ENCODE peak calls at places on chromosomes 3 and 15, in nine cellular contexts. One of them, this sample, is unnamed.

GRCh38 chr3:71428841-71429609 is 154.5 kb downstream of the FOXP1 start:
- DNase-seq in AG04450: no peak
- DNase-seq in AG10803: peak
- DNase-seq in cardiac fibroblast: peak
- DNase-seq in thoracic aorta: no peak
- DNase-seq in right atrium auricular region: no peak
- DNase-seq in mesendoderm: no peak
- DNase-seq in upper lobe of right lung: no peak
- DNase-seq in tibial nerve: peak
- DNase-seq in this sample: no peak

GRCh38 chr3:53703630-53704362 is 142.4 kb downstream of the CHDH start:
- DNase-seq in AG04450: no peak
- DNase-seq in AG10803: no peak
- DNase-seq in cardiac fibroblast: no peak
- DNase-seq in thoracic aorta: no peak
- DNase-seq in right atrium auricular region: peak
- DNase-seq in mesendoderm: peak
- DNase-seq in upper lobe of right lung: no peak
- DNase-seq in tibial nerve: no peak
- DNase-seq in this sample: no peak

GRCh38 chr3:139532996-139533395 is 6.5 kb downstream of the RBP1 start:
- DNase-seq in AG04450: no peak
- DNase-seq in AG10803: no peak
- DNase-seq in cardiac fibroblast: no peak
- DNase-seq in thoracic aorta: no peak
- DNase-seq in right atrium auricular region: no peak
- DNase-seq in mesendoderm: no peak
- DNase-seq in upper lobe of right lung: no peak
- DNase-seq in tibial nerve: no peak
- DNase-seq in this sample: no peak

GRCh38 chr3:188092648-188093047 is 61.3 kb upstream of the LPP start:
- DNase-seq in AG04450: no peak
- DNase-seq in AG10803: peak
- DNase-seq in cardiac fibroblast: no peak
- DNase-seq in thoracic aorta: no peak
- DNase-seq in right atrium auricular region: no peak
- DNase-seq in mesendoderm: no peak
- DNase-seq in upper lobe of right lung: no peak
- DNase-seq in tibial nerve: no peak
- DNase-seq in this sample: no peak

GRCh38 chr15:85419200-85419599 is 38.8 kb downstream of the AKAP13 start:
- DNase-seq in AG04450: no peak
- DNase-seq in AG10803: no peak
- DNase-seq in cardiac fibroblast: no peak
- DNase-seq in thoracic aorta: no peak
- DNase-seq in right atrium auricular region: no peak
- DNase-seq in mesendoderm: no peak
- DNase-seq in upper lobe of right lung: no peak
- DNase-seq in tibial nerve: no peak
- DNase-seq in this sample: no peak

GRCh38 chr15:69735126-69735525 is 282.5 kb downstream of the RPLP1 start:
- DNase-seq in AG04450: no peak
- DNase-seq in AG10803: peak
- DNase-seq in cardiac fibroblast: peak
- DNase-seq in thoracic aorta: no peak
- DNase-seq in right atrium auricular region: peak
- DNase-seq in mesendoderm: peak
- DNase-seq in upper lobe of right lung: no peak
- DNase-seq in tibial nerve: peak
- DNase-seq in this sample: no peak

GRCh38 chr3:172210355-172210754 is 171.0 kb downstream of the FNDC3B start:
- DNase-seq in AG04450: no peak
- DNase-seq in AG10803: no peak
- DNase-seq in cardiac fibroblast: peak
- DNase-seq in thoracic aorta: no peak
- DNase-seq in right atrium auricular region: no peak
- DNase-seq in mesendoderm: no peak
- DNase-seq in upper lobe of right lung: no peak
- DNase-seq in tibial nerve: no peak
- DNase-seq in this sample: no peak

GRCh38 chr3:25594007-25594502 is 70.7 kb downstream of the TOP2B start:
- DNase-seq in AG04450: peak
- DNase-seq in AG10803: peak
- DNase-seq in cardiac fibroblast: peak
- DNase-seq in thoracic aorta: no peak
- DNase-seq in right atrium auricular region: peak
- DNase-seq in mesendoderm: peak
- DNase-seq in upper lobe of right lung: no peak
- DNase-seq in tibial nerve: peak
- DNase-seq in this sample: no peak

GRCh38 chr15:66654718-66655375 is 47.2 kb upstream of the SMAD6 start:
- DNase-seq in AG04450: no peak
- DNase-seq in AG10803: no peak
- DNase-seq in cardiac fibroblast: no peak
- DNase-seq in thoracic aorta: no peak
- DNase-seq in right atrium auricular region: no peak
- DNase-seq in mesendoderm: peak
- DNase-seq in upper lobe of right lung: no peak
- DNase-seq in tibial nerve: no peak
- DNase-seq in this sample: no peak

GRCh38 chr3:190497809-190498208 is 16.1 kb upstream of the IL1RAP start:
- DNase-seq in AG04450: no peak
- DNase-seq in AG10803: peak
- DNase-seq in cardiac fibroblast: peak
- DNase-seq in thoracic aorta: no peak
- DNase-seq in right atrium auricular region: no peak
- DNase-seq in mesendoderm: peak
- DNase-seq in upper lobe of right lung: no peak
- DNase-seq in tibial nerve: no peak
- DNase-seq in this sample: no peak

GRCh38 chr3:24242012-24242698 is 252.5 kb downstream of the THRB start:
- DNase-seq in AG04450: no peak
- DNase-seq in AG10803: peak
- DNase-seq in cardiac fibroblast: peak
- DNase-seq in thoracic aorta: no peak
- DNase-seq in right atrium auricular region: no peak
- DNase-seq in mesendoderm: peak
- DNase-seq in upper lobe of right lung: no peak
- DNase-seq in tibial nerve: no peak
- DNase-seq in this sample: peak

GRCh38 chr3:180414157-180414556 is 187.8 kb upstream of the TTC14 start:
- DNase-seq in AG04450: no peak
- DNase-seq in AG10803: no peak
- DNase-seq in cardiac fibroblast: no peak
- DNase-seq in thoracic aorta: no peak
- DNase-seq in right atrium auricular region: no peak
- DNase-seq in mesendoderm: no peak
- DNase-seq in upper lobe of right lung: no peak
- DNase-seq in tibial nerve: no peak
- DNase-seq in this sample: no peak

GRCh38 chr3:128149632-128150031 is 3.6 kb upstream of the EEFSEC start:
- DNase-seq in AG04450: no peak
- DNase-seq in AG10803: no peak
- DNase-seq in cardiac fibroblast: no peak
- DNase-seq in thoracic aorta: no peak
- DNase-seq in right atrium auricular region: no peak
- DNase-seq in mesendoderm: no peak
- DNase-seq in upper lobe of right lung: no peak
- DNase-seq in tibial nerve: peak
- DNase-seq in this sample: no peak

GRCh38 chr15:85828026-85828597 is 33.4 kb upstream of the KLHL25 start:
- DNase-seq in AG04450: no peak
- DNase-seq in AG10803: no peak
- DNase-seq in cardiac fibroblast: no peak
- DNase-seq in thoracic aorta: no peak
- DNase-seq in right atrium auricular region: no peak
- DNase-seq in mesendoderm: no peak
- DNase-seq in upper lobe of right lung: no peak
- DNase-seq in tibial nerve: no peak
- DNase-seq in this sample: no peak

GRCh38 chr15:101600024-101600423 is 52.2 kb downstream of the TM2D3 start:
- DNase-seq in AG04450: no peak
- DNase-seq in AG10803: no peak
- DNase-seq in cardiac fibroblast: no peak
- DNase-seq in thoracic aorta: no peak
- DNase-seq in right atrium auricular region: no peak
- DNase-seq in mesendoderm: peak
- DNase-seq in upper lobe of right lung: no peak
- DNase-seq in tibial nerve: no peak
- DNase-seq in this sample: no peak
- H3K4me3 ChIP-seq in AG04450: no peak
- H3K4me3 ChIP-seq in AG10803: no peak
- H3K4me3 ChIP-seq in cardiac fibroblast: no peak
- H3K4me3 ChIP-seq in thoracic aorta: no peak
- H3K4me3 ChIP-seq in right atrium auricular region: no peak
- H3K4me3 ChIP-seq in mesendoderm: no peak
- H3K4me3 ChIP-seq in upper lobe of right lung: no peak
- H3K4me3 ChIP-seq in tibial nerve: no peak
- H3K4me3 ChIP-seq in this sample: no peak

DNA sequence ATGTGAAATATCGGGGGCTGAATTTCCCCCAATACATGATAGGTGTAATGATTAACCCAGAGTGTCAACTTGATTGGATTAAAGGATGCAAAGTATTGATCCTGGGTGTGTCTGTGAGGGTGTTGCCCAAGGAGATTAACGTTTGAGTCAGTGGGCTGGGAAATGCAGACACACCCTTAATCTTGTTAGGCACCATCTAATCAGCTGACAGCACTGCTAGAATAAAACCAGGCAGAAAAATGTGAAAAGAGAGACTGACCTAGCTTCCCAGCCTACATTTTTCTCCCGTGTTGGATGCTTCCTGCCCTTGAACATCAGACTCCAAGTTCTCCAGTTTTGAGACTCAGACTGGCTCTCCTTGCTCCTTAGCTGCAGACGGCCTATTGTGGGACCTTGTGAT is 247.8 kb downstream of the OTOL1 start:
- DNase-seq in AG04450: no peak
- DNase-seq in AG10803: no peak
- DNase-seq in cardiac fibroblast: no peak
- DNase-seq in thoracic aorta: no peak
- DNase-seq in right atrium auricular region: no peak
- DNase-seq in mesendoderm: peak
- DNase-seq in upper lobe of right lung: no peak
- DNase-seq in tibial nerve: no peak
- DNase-seq in this sample: no peak
- H3K4me3 ChIP-seq in AG04450: no peak
- H3K4me3 ChIP-seq in AG10803: no peak
- H3K4me3 ChIP-seq in cardiac fibroblast: no peak
- H3K4me3 ChIP-seq in thoracic aorta: no peak
- H3K4me3 ChIP-seq in right atrium auricular region: no peak
- H3K4me3 ChIP-seq in mesendoderm: no peak
- H3K4me3 ChIP-seq in upper lobe of right lung: no peak
- H3K4me3 ChIP-seq in tibial nerve: no peak
- H3K4me3 ChIP-seq in this sample: no peak

GRCh38 chr15:63483521-63484371 is 20.6 kb upstream of the USP3 start:
- DNase-seq in AG04450: no peak
- DNase-seq in AG10803: no peak
- DNase-seq in cardiac fibroblast: peak
- DNase-seq in thoracic aorta: no peak
- DNase-seq in right atrium auricular region: no peak
- DNase-seq in mesendoderm: no peak
- DNase-seq in upper lobe of right lung: no peak
- DNase-seq in tibial nerve: peak
- DNase-seq in this sample: no peak

GRCh38 chr15:63482874-63483323 is 21.5 kb upstream of the USP3 start:
- DNase-seq in AG04450: no peak
- DNase-seq in AG10803: peak
- DNase-seq in cardiac fibroblast: no peak
- DNase-seq in thoracic aorta: no peak
- DNase-seq in right atrium auricular region: no peak
- DNase-seq in mesendoderm: no peak
- DNase-seq in upper lobe of right lung: no peak
- DNase-seq in tibial nerve: no peak
- DNase-seq in this sample: no peak

GRCh38 chr15:63480441-63480821 is 24.0 kb upstream of the USP3 start:
- DNase-seq in AG04450: no peak
- DNase-seq in AG10803: no peak
- DNase-seq in cardiac fibroblast: no peak
- DNase-seq in thoracic aorta: no peak
- DNase-seq in right atrium auricular region: no peak
- DNase-seq in mesendoderm: no peak
- DNase-seq in upper lobe of right lung: no peak
- DNase-seq in tibial nerve: no peak
- DNase-seq in this sample: no peak

GRCh38 chr15:63478243-63478642 is 26.1 kb upstream of the USP3 start:
- DNase-seq in AG04450: no peak
- DNase-seq in AG10803: no peak
- DNase-seq in cardiac fibroblast: no peak
- DNase-seq in thoracic aorta: no peak
- DNase-seq in right atrium auricular region: no peak
- DNase-seq in mesendoderm: no peak
- DNase-seq in upper lobe of right lung: no peak
- DNase-seq in tibial nerve: no peak
- DNase-seq in this sample: no peak

GRCh38 chr15:63481105-63481810 is 23.1 kb upstream of the USP3 start:
- DNase-seq in AG04450: no peak
- DNase-seq in AG10803: peak
- DNase-seq in cardiac fibroblast: no peak
- DNase-seq in thoracic aorta: no peak
- DNase-seq in right atrium auricular region: no peak
- DNase-seq in mesendoderm: no peak
- DNase-seq in upper lobe of right lung: no peak
- DNase-seq in tibial nerve: no peak
- DNase-seq in this sample: no peak
- H3K4me3 ChIP-seq in AG04450: no peak
- H3K4me3 ChIP-seq in AG10803: no peak
- H3K4me3 ChIP-seq in cardiac fibroblast: no peak
- H3K4me3 ChIP-seq in thoracic aorta: no peak
- H3K4me3 ChIP-seq in right atrium auricular region: no peak
- H3K4me3 ChIP-seq in mesendoderm: no peak
- H3K4me3 ChIP-seq in upper lobe of right lung: no peak
- H3K4me3 ChIP-seq in tibial nerve: no peak
- H3K4me3 ChIP-seq in this sample: no peak

GRCh38 chr3:192915724-192916123 is 1.9 kb downstream of the MB21D2 start:
- DNase-seq in AG04450: no peak
- DNase-seq in AG10803: no peak
- DNase-seq in cardiac fibroblast: peak
- DNase-seq in thoracic aorta: no peak
- DNase-seq in right atrium auricular region: no peak
- DNase-seq in mesendoderm: no peak
- DNase-seq in upper lobe of right lung: no peak
- DNase-seq in tibial nerve: no peak
- DNase-seq in this sample: no peak

GRCh38 chr3:192917258-192917507 is 473 bp downstream of the MB21D2 start:
- DNase-seq in AG04450: no peak
- DNase-seq in AG10803: no peak
- DNase-seq in cardiac fibroblast: no peak
- DNase-seq in thoracic aorta: no peak
- DNase-seq in right atrium auricular region: no peak
- DNase-seq in mesendoderm: no peak
- DNase-seq in upper lobe of right lung: no peak
- DNase-seq in tibial nerve: no peak
- DNase-seq in this sample: no peak

GRCh38 chr3:192915306-192915705 is 2.4 kb downstream of the MB21D2 start:
- DNase-seq in AG04450: no peak
- DNase-seq in AG10803: peak
- DNase-seq in cardiac fibroblast: peak
- DNase-seq in thoracic aorta: no peak
- DNase-seq in right atrium auricular region: no peak
- DNase-seq in mesendoderm: peak
- DNase-seq in upper lobe of right lung: no peak
- DNase-seq in tibial nerve: no peak
- DNase-seq in this sample: no peak

GRCh38 chr3:192917508-192918274 is at the start of gene MB21D2:
- DNase-seq in AG04450: peak
- DNase-seq in AG10803: peak
- DNase-seq in cardiac fibroblast: peak
- DNase-seq in thoracic aorta: peak
- DNase-seq in right atrium auricular region: peak
- DNase-seq in mesendoderm: peak
- DNase-seq in upper lobe of right lung: peak
- DNase-seq in tibial nerve: peak
- DNase-seq in this sample: peak

GRCh38 chr3:192916455-192917257 is 1.0 kb downstream of the MB21D2 start:
- DNase-seq in AG04450: no peak
- DNase-seq in AG10803: peak
- DNase-seq in cardiac fibroblast: peak
- DNase-seq in thoracic aorta: no peak
- DNase-seq in right atrium auricular region: peak
- DNase-seq in mesendoderm: peak
- DNase-seq in upper lobe of right lung: peak
- DNase-seq in tibial nerve: peak
- DNase-seq in this sample: peak
- H3K4me3 ChIP-seq in AG04450: peak
- H3K4me3 ChIP-seq in AG10803: peak
- H3K4me3 ChIP-seq in cardiac fibroblast: peak
- H3K4me3 ChIP-seq in thoracic aorta: peak
- H3K4me3 ChIP-seq in right atrium auricular region: peak
- H3K4me3 ChIP-seq in mesendoderm: peak
- H3K4me3 ChIP-seq in upper lobe of right lung: peak
- H3K4me3 ChIP-seq in tibial nerve: peak
- H3K4me3 ChIP-seq in this sample: peak

This sample was measured in gastrocnemius medialis.